ENCODE peak calls at places on chromosomes 3 and 15, in four cellular contexts. One of them, this sample, is unnamed.

GRCh38 chr3:103184772-103185171 is 750.0 kb downstream of the ZPLD1 start:
- DNase-seq in mesenchymal stem cell: no peak
- DNase-seq in neuronal stem cell: no peak
- DNase-seq in IMR-90: no peak
- DNase-seq in this sample: no peak

GRCh38 chr3:48186993-48187578 is 1.1 kb downstream of the CDC25A start:
- DNase-seq in neuronal stem cell: no peak
- DNase-seq in mesenchymal stem cell: peak; percentile 44
- DNase-seq in IMR-90: peak; percentile 25
- DNase-seq in this sample: peak; percentile 18

GRCh38 chr3:61645148-61645547 is 83.8 kb downstream of the PTPRG start:
- DNase-seq in mesenchymal stem cell: no peak
- DNase-seq in neuronal stem cell: no peak
- DNase-seq in IMR-90: no peak
- DNase-seq in this sample: no peak

GRCh38 chr15:70947369-70948335 is 55.0 kb downstream of the LRRC49 start:
- DNase-seq in neuronal stem cell: no peak
- DNase-seq in mesenchymal stem cell: no peak
- DNase-seq in IMR-90: no peak
- DNase-seq in this sample: no peak

GRCh38 chr15:35736150-35736549 is 190.2 kb upstream of the DPH6 start:
- DNase-seq in IMR-90: peak; percentile 57
- DNase-seq in neuronal stem cell: no peak
- DNase-seq in mesenchymal stem cell: peak; percentile 33
- DNase-seq in this sample: no peak

GRCh38 chr15:79009388-79009787 is 64.5 kb upstream of the CTSH start:
- DNase-seq in mesenchymal stem cell: no peak
- DNase-seq in neuronal stem cell: no peak
- DNase-seq in IMR-90: no peak
- DNase-seq in this sample: no peak

GRCh38 chr3:53375019-53375418 is 27.7 kb upstream of the DCP1A start:
- DNase-seq in IMR-90: peak; percentile 41
- DNase-seq in neuronal stem cell: peak; percentile 72
- DNase-seq in mesenchymal stem cell: peak; percentile 49
- DNase-seq in this sample: peak; percentile 54

GRCh38 chr15:44207643-44208042 is 12.6 kb upstream of the FRMD5 start:
- DNase-seq in neuronal stem cell: no peak
- DNase-seq in IMR-90: peak; percentile 84
- DNase-seq in mesenchymal stem cell: no peak
- DNase-seq in this sample: no peak

GRCh38 chr3:167587651-167588050 is 66.1 kb downstream of the WDR49 start:
- DNase-seq in IMR-90: no peak
- DNase-seq in neuronal stem cell: no peak
- DNase-seq in mesenchymal stem cell: no peak
- DNase-seq in this sample: no peak

GRCh38 chr15:70493787-70494514 is 269.4 kb downstream of the UACA start:
- DNase-seq in IMR-90: peak; percentile 30
- DNase-seq in mesenchymal stem cell: peak; percentile 78
- DNase-seq in neuronal stem cell: no peak
- DNase-seq in this sample: no peak

GRCh38 chr3:116034797-116035196 is 410.5 kb downstream of the LSAMP start:
- DNase-seq in neuronal stem cell: no peak
- DNase-seq in IMR-90: peak; percentile 10
- DNase-seq in mesenchymal stem cell: no peak
- DNase-seq in this sample: no peak

GRCh38 chr3:171284308-171285075 is 175.7 kb downstream of the TNIK start:
- DNase-seq in IMR-90: peak; percentile 98
- DNase-seq in mesenchymal stem cell: peak; percentile 98
- DNase-seq in neuronal stem cell: no peak
- DNase-seq in this sample: peak; percentile 13

GRCh38 chr3:151024339-151024738 is 51.8 kb upstream of the CLRN1 start:
- DNase-seq in mesenchymal stem cell: no peak
- DNase-seq in IMR-90: no peak
- DNase-seq in neuronal stem cell: no peak
- DNase-seq in this sample: no peak

GRCh38 chr3:128804017-128804816 is 75.2 kb upstream of the ACAD9 start:
- DNase-seq in mesenchymal stem cell: peak; percentile 80
- DNase-seq in IMR-90: peak; percentile 60
- DNase-seq in neuronal stem cell: no peak
- DNase-seq in this sample: no peak

GRCh38 chr15:29731865-29732264 is 90.4 kb downstream of the TJP1 start:
- DNase-seq in mesenchymal stem cell: no peak
- DNase-seq in IMR-90: peak; percentile 32
- DNase-seq in neuronal stem cell: no peak
- DNase-seq in this sample: no peak

GRCh38 chr3:133927543-133928066 is 31.9 kb upstream of the RAB6B start:
- DNase-seq in IMR-90: no peak
- DNase-seq in neuronal stem cell: peak; percentile 62
- DNase-seq in mesenchymal stem cell: peak; percentile 42
- DNase-seq in this sample: peak; percentile 68

GRCh38 chr3:111713833-111714232 is 118.7 kb upstream of the ZBED2 start:
- DNase-seq in neuronal stem cell: no peak
- DNase-seq in mesenchymal stem cell: no peak
- DNase-seq in IMR-90: no peak
- DNase-seq in this sample: no peak

GRCh38 chr3:138849541-138849940 is 14.8 kb upstream of the PIK3CB start:
- DNase-seq in IMR-90: no peak
- DNase-seq in mesenchymal stem cell: no peak
- DNase-seq in neuronal stem cell: no peak
- DNase-seq in this sample: no peak
- H2AFZ ChIP-seq in IMR-90: no peak overlapping the region
- H2AFZ ChIP-seq in mesenchymal stem cell: no peak overlapping the region
- H2AFZ ChIP-seq in neuronal stem cell: peak overlapping the region; percentile 10
- H2AFZ ChIP-seq in this sample: no peak overlapping the region

GRCh38 chr15:26635105-26635504 is 137.8 kb downstream of the GABRB3 start:
- DNase-seq in mesenchymal stem cell: no peak
- DNase-seq in neuronal stem cell: no peak
- DNase-seq in IMR-90: no peak
- DNase-seq in this sample: no peak
- H2BK120ac ChIP-seq in mesenchymal stem cell: no peak overlapping the region
- H2BK120ac ChIP-seq in neuronal stem cell: no peak overlapping the region
- H2BK120ac ChIP-seq in IMR-90: no peak overlapping the region
- H2BK120ac ChIP-seq in this sample: no peak overlapping the region

DNA sequence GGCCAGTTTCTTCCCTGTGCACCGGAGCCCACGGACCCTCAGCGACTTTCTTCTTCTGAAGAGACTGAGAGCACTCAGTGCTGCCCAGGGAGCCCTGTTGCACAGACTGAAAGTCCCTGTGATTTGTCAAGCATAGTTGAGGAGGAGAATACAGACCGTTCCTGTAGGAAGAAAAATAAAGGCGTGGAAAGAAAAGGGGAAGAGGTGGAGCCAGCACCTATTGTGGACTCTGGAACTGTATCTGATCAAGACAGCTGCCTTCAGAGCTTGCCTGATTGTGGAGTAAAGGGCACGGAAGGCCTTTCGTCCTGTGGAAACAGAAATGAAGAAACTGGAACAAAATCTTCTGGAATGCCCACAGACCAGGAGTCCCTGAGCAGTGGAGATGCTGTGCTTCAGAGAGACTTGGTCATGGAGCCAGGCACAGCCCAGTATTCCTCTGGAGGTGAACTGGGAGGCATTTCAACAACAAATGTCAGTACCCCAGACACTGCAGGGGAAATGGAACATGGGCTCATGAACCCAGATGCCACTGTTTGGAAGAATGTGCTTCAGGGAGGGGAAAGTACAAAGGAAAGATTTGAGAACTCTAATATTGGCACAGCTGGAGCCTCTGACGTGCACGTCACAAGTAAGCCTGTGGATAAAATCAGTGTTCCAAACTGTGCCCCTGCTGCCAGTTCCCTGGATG is 198.8 kb downstream of the AKAP13 start:
- DNase-seq in neuronal stem cell: no peak
- DNase-seq in mesenchymal stem cell: no peak
- DNase-seq in IMR-90: no peak
- DNase-seq in this sample: peak; percentile 93
- H3K4me3 ChIP-seq in neuronal stem cell: no peak overlapping the region
- H3K4me3 ChIP-seq in mesenchymal stem cell: no peak overlapping the region
- H3K4me3 ChIP-seq in IMR-90: no peak overlapping the region
- H3K4me3 ChIP-seq in this sample: no peak overlapping the region

DNA sequence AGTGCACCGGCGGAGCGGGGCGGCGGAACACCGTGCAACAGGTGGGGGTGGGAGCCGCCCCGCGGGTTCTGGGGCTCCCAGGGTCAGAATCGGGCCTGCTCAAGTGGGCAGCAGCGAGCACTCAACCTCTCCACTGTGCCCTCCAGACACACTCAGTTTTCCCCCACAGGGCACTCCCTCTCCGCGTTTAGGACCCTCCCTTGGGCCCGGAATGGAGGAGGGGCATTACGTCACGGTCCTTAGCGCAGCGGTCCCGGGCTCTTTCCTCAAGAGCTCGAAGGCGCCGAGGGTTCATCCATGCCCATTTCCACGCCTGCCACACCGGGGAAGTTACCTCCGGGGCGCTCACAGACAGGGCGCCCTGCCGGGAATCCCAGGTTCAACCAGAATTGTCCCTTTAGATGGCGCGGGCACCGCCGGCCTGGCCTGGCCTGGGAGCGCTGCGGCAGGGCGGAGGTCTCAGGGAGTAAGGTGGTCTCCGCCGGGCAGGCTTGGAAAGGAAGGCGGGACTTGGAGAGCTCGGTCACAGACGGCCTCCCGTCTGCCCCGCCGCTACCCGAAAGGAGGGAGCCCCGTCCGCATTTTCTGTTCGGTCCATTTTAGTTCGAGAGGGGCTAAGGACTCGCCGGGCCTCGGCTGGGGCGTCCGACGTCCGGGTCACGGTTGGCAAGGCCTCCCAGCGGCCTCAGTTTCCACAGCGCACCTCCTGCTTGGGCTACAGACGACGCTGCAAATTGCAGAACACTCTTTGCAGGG is 5.1 kb downstream of the RNU6-1 start:
- DNase-seq in neuronal stem cell: no peak
- DNase-seq in mesenchymal stem cell: no peak
- DNase-seq in IMR-90: no peak
- DNase-seq in this sample: no peak
- H2AFZ ChIP-seq in neuronal stem cell: peak overlapping the region; percentile 91
- H2AFZ ChIP-seq in mesenchymal stem cell: no peak overlapping the region
- H2AFZ ChIP-seq in IMR-90: peak overlapping the region; percentile 53
- H2AFZ ChIP-seq in this sample: peak overlapping the region; percentile 30

DNA sequence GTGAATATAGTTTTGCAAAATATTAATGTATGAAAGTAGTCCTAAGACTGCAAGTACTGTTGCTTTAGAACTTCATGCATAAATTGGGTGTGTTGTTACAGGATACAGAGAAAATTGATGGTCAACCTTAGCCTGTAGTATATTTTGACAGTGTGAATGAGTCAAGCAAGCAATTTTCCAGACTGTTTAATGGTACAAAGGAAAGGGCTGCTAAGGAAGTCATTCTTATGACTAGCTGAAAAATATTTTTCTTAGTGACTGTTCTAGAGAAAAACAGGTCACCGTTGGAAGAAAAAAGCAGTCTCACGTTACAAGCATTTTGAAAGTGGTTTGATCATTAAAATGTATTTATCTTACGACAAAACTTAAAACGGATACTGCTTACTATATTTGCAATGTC is 49.2 kb downstream of the MBNL1 start:
- DNase-seq in mesenchymal stem cell: peak; percentile 73
- DNase-seq in IMR-90: peak; percentile 87
- DNase-seq in neuronal stem cell: no peak
- DNase-seq in this sample: no peak
- H2BK120ac ChIP-seq in mesenchymal stem cell: no peak overlapping the region
- H2BK120ac ChIP-seq in IMR-90: no peak overlapping the region
- H2BK120ac ChIP-seq in neuronal stem cell: no peak overlapping the region
- H2BK120ac ChIP-seq in this sample: no peak overlapping the region

DNA sequence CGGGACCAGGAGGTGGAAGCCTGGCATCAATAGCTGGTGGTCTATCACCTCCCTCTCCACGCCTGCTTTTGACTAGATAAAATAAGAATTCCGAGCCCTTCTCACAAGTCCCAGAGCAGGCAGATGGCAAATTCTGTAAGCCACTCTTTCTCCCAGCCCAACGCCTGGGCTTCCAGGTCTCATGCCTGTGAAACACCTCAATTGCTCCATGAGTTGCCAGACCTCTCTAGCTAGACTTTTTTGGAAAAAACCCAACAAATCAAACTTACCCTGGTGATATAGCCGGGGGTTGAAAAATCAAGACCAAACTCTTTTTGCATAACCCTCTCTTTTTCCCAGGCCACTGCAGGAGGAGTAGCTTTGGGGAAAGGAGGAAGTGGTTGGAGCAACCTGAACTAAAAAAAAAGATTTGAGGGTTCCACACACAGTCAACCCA is 7.0 kb downstream of the BHLHE40 start:
- DNase-seq in mesenchymal stem cell: no peak
- DNase-seq in neuronal stem cell: no peak
- DNase-seq in IMR-90: peak; percentile 64
- DNase-seq in this sample: no peak
- H3K4me3 ChIP-seq in mesenchymal stem cell: peak overlapping the region; percentile 69
- H3K4me3 ChIP-seq in neuronal stem cell: no peak overlapping the region
- H3K4me3 ChIP-seq in IMR-90: peak overlapping the region; percentile 25
- H3K4me3 ChIP-seq in this sample: no peak overlapping the region